ENCODE peak calls at places on chromosomes 7 and 10, in ten cellular contexts. One of them, this sample, is unnamed. For H3K9me3, the result is how much of the 10 kb centered on the place peaks cover.

GRCh38 chr7:55964802-55965470 is 551 bp downstream of the NIPSNAP2 start:
- DNase-seq in tibial nerve: peak
- DNase-seq in A549: peak
- DNase-seq in endothelial cell of umbilical vein: peak
- DNase-seq in IMR-90: peak
- DNase-seq in adrenal gland: peak
- DNase-seq in Peyer's patch: peak
- DNase-seq in breast epithelium: peak
- DNase-seq in transverse colon: peak
- DNase-seq in K562: no peak
- DNase-seq in this sample: peak

GRCh38 chr10:125144693-125145623 is 15.4 kb downstream of the CTBP2 start:
- DNase-seq in tibial nerve: no peak
- DNase-seq in A549: peak
- DNase-seq in endothelial cell of umbilical vein: no peak
- DNase-seq in IMR-90: peak
- DNase-seq in adrenal gland: peak
- DNase-seq in Peyer's patch: no peak
- DNase-seq in breast epithelium: no peak
- DNase-seq in transverse colon: no peak
- DNase-seq in K562: peak
- DNase-seq in this sample: no peak

GRCh38 chr7:22109761-22110160 is 164.1 kb upstream of the CDCA7L start:
- DNase-seq in tibial nerve: peak
- DNase-seq in A549: peak
- DNase-seq in endothelial cell of umbilical vein: no peak
- DNase-seq in IMR-90: peak
- DNase-seq in adrenal gland: peak
- DNase-seq in Peyer's patch: peak
- DNase-seq in breast epithelium: no peak
- DNase-seq in transverse colon: peak
- DNase-seq in K562: peak
- DNase-seq in this sample: no peak

GRCh38 chr7:22123139-22123538 is 177.4 kb upstream of the CDCA7L start:
- DNase-seq in tibial nerve: no peak
- DNase-seq in A549: no peak
- DNase-seq in endothelial cell of umbilical vein: peak
- DNase-seq in IMR-90: no peak
- DNase-seq in adrenal gland: no peak
- DNase-seq in Peyer's patch: no peak
- DNase-seq in breast epithelium: no peak
- DNase-seq in transverse colon: no peak
- DNase-seq in K562: peak
- DNase-seq in this sample: no peak

GRCh38 chr10:120897343-120897742 is 46.2 kb downstream of the WDR11 start:
- DNase-seq in tibial nerve: no peak
- DNase-seq in A549: no peak
- DNase-seq in endothelial cell of umbilical vein: no peak
- DNase-seq in IMR-90: peak
- DNase-seq in adrenal gland: no peak
- DNase-seq in Peyer's patch: no peak
- DNase-seq in breast epithelium: no peak
- DNase-seq in transverse colon: no peak
- DNase-seq in K562: no peak
- DNase-seq in this sample: no peak

GRCh38 chr10:113169853-113170455 is 219.9 kb downstream of the TCF7L2 start:
- DNase-seq in tibial nerve: no peak
- DNase-seq in A549: no peak
- DNase-seq in endothelial cell of umbilical vein: no peak
- DNase-seq in IMR-90: no peak
- DNase-seq in adrenal gland: no peak
- DNase-seq in Peyer's patch: no peak
- DNase-seq in breast epithelium: no peak
- DNase-seq in transverse colon: no peak
- DNase-seq in K562: no peak
- DNase-seq in this sample: no peak

GRCh38 chr10:77392851-77393250 is 244.8 kb downstream of the KCNMA1 start:
- DNase-seq in tibial nerve: no peak
- DNase-seq in A549: peak
- DNase-seq in endothelial cell of umbilical vein: peak
- DNase-seq in IMR-90: peak
- DNase-seq in adrenal gland: no peak
- DNase-seq in Peyer's patch: no peak
- DNase-seq in breast epithelium: peak
- DNase-seq in transverse colon: no peak
- DNase-seq in K562: no peak
- DNase-seq in this sample: no peak

GRCh38 chr7:36276428-36277246 is 113.0 kb upstream of the ANLN start:
- DNase-seq in tibial nerve: no peak
- DNase-seq in A549: no peak
- DNase-seq in endothelial cell of umbilical vein: no peak
- DNase-seq in IMR-90: no peak
- DNase-seq in adrenal gland: no peak
- DNase-seq in Peyer's patch: no peak
- DNase-seq in breast epithelium: no peak
- DNase-seq in transverse colon: no peak
- DNase-seq in K562: no peak
- DNase-seq in this sample: no peak

GRCh38 chr10:7853226-7853891 is 35.1 kb downstream of the TAF3 start:
- DNase-seq in tibial nerve: no peak
- DNase-seq in A549: no peak
- DNase-seq in endothelial cell of umbilical vein: no peak
- DNase-seq in IMR-90: no peak
- DNase-seq in adrenal gland: no peak
- DNase-seq in Peyer's patch: no peak
- DNase-seq in breast epithelium: no peak
- DNase-seq in transverse colon: no peak
- DNase-seq in K562: no peak
- DNase-seq in this sample: no peak

GRCh38 chr7:139871820-139872219 is 42.8 kb downstream of the TBXAS1 start:
- DNase-seq in tibial nerve: no peak
- DNase-seq in A549: no peak
- DNase-seq in endothelial cell of umbilical vein: no peak
- DNase-seq in IMR-90: peak
- DNase-seq in adrenal gland: no peak
- DNase-seq in Peyer's patch: no peak
- DNase-seq in breast epithelium: no peak
- DNase-seq in transverse colon: no peak
- DNase-seq in K562: no peak
- DNase-seq in this sample: no peak

DNA sequence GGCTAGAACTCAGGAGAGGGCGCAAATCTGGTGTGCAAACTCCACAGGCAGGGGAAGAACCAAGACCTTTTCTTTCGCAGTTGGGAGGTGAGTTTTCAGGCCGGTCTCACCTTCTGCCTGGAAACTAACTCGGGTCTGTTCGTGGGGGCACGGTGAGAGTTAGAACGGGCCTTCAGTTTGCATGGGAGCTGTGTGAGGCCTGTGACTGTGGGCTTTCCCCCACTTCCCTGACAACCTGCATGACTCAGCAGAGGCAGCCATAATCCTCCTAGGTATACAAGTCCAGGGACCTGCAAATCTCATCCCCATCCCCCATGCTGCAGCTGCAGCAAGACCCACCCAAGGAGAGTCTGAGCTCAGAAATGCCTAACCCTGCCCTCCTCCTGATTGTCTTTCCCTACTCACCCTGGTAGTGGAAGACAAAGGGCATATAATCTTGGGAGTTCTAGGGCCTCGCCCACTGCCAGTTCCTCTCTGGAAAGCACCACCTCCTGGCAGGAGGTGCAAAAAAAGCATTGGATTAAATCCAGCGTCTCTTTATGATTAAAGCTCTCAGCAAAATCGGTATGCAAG is 194.9 kb upstream of the ETV1 start:
- DNase-seq in tibial nerve: no peak
- DNase-seq in A549: no peak
- DNase-seq in endothelial cell of umbilical vein: no peak
- DNase-seq in IMR-90: no peak
- DNase-seq in adrenal gland: no peak
- DNase-seq in Peyer's patch: no peak
- DNase-seq in breast epithelium: no peak
- DNase-seq in transverse colon: peak
- DNase-seq in K562: no peak
- DNase-seq in this sample: no peak
- H3K9me3 ChIP-seq in tibial nerve: under half
- H3K9me3 ChIP-seq in A549: under half
- H3K9me3 ChIP-seq in endothelial cell of umbilical vein: under half
- H3K9me3 ChIP-seq in IMR-90: under half
- H3K9me3 ChIP-seq in adrenal gland: under half
- H3K9me3 ChIP-seq in Peyer's patch: under half
- H3K9me3 ChIP-seq in breast epithelium: under half
- H3K9me3 ChIP-seq in transverse colon: under half
- H3K9me3 ChIP-seq in K562: under half
- H3K9me3 ChIP-seq in this sample: under half

GRCh38 chr7:19707240-19707639 is 1.6 kb downstream of the POLR1F start:
- DNase-seq in tibial nerve: no peak
- DNase-seq in A549: no peak
- DNase-seq in endothelial cell of umbilical vein: peak
- DNase-seq in IMR-90: peak
- DNase-seq in adrenal gland: no peak
- DNase-seq in Peyer's patch: no peak
- DNase-seq in breast epithelium: no peak
- DNase-seq in transverse colon: no peak
- DNase-seq in K562: peak
- DNase-seq in this sample: no peak
- H3K4me3 ChIP-seq in tibial nerve: no peak
- H3K4me3 ChIP-seq in A549: peak
- H3K4me3 ChIP-seq in endothelial cell of umbilical vein: peak
- H3K4me3 ChIP-seq in IMR-90: no peak
- H3K4me3 ChIP-seq in adrenal gland: peak
- H3K4me3 ChIP-seq in Peyer's patch: no peak
- H3K4me3 ChIP-seq in breast epithelium: no peak
- H3K4me3 ChIP-seq in transverse colon: no peak
- H3K4me3 ChIP-seq in K562: peak
- H3K4me3 ChIP-seq in this sample: no peak

GRCh38 chr7:99368750-99369389 is 5.7 kb upstream of the ARPC1B start:
- DNase-seq in tibial nerve: no peak
- DNase-seq in A549: no peak
- DNase-seq in endothelial cell of umbilical vein: no peak
- DNase-seq in IMR-90: no peak
- DNase-seq in adrenal gland: no peak
- DNase-seq in Peyer's patch: no peak
- DNase-seq in breast epithelium: no peak
- DNase-seq in transverse colon: no peak
- DNase-seq in K562: peak
- DNase-seq in this sample: no peak

GRCh38 chr7:99363286-99363685 is 11.2 kb upstream of the ARPC1B start:
- DNase-seq in tibial nerve: no peak
- DNase-seq in A549: no peak
- DNase-seq in endothelial cell of umbilical vein: no peak
- DNase-seq in IMR-90: peak
- DNase-seq in adrenal gland: no peak
- DNase-seq in Peyer's patch: no peak
- DNase-seq in breast epithelium: no peak
- DNase-seq in transverse colon: no peak
- DNase-seq in K562: no peak
- DNase-seq in this sample: no peak

GRCh38 chr7:99365318-99366141 is 9.0 kb upstream of the ARPC1B start:
- DNase-seq in tibial nerve: no peak
- DNase-seq in A549: peak
- DNase-seq in endothelial cell of umbilical vein: peak
- DNase-seq in IMR-90: no peak
- DNase-seq in adrenal gland: no peak
- DNase-seq in Peyer's patch: peak
- DNase-seq in breast epithelium: no peak
- DNase-seq in transverse colon: peak
- DNase-seq in K562: peak
- DNase-seq in this sample: peak

GRCh38 chr7:99369767-99370353 is 4.7 kb upstream of the ARPC1B start:
- DNase-seq in tibial nerve: no peak
- DNase-seq in A549: no peak
- DNase-seq in endothelial cell of umbilical vein: no peak
- DNase-seq in IMR-90: peak
- DNase-seq in adrenal gland: no peak
- DNase-seq in Peyer's patch: no peak
- DNase-seq in breast epithelium: no peak
- DNase-seq in transverse colon: no peak
- DNase-seq in K562: peak
- DNase-seq in this sample: no peak

DNA sequence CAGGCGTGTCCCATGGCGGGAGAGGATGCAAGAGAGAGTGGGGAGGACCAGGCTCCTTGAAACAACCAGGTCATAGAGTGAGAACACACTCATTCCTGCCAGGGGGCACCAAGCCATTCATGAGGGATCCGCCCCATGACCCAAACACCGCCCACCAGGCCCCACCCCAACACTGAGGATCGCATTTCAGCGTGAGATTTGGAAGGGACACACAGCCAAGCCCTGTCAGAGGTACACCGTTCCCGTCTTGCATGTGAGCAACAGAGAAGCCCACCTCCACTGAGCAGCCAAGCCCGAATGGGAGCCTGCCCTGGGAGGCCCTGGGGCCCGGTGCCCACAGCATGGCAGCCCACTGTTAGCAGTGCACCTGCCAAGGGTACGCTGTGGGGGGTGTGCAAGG is 7.9 kb upstream of the ARPC1B start:
- DNase-seq in tibial nerve: no peak
- DNase-seq in A549: no peak
- DNase-seq in endothelial cell of umbilical vein: no peak
- DNase-seq in IMR-90: no peak
- DNase-seq in adrenal gland: no peak
- DNase-seq in Peyer's patch: no peak
- DNase-seq in breast epithelium: no peak
- DNase-seq in transverse colon: no peak
- DNase-seq in K562: no peak
- DNase-seq in this sample: no peak
- TF ChIP-seq POLR2A in tibial nerve: no peak
- TF ChIP-seq POLR2A in A549: no peak
- TF ChIP-seq POLR2A in endothelial cell of umbilical vein: no peak
- TF ChIP-seq POLR2A in IMR-90: no peak
- TF ChIP-seq POLR2A in adrenal gland: no peak
- TF ChIP-seq POLR2A in Peyer's patch: no peak
- TF ChIP-seq POLR2A in breast epithelium: no peak
- TF ChIP-seq POLR2A in transverse colon: no peak
- TF ChIP-seq POLR2A in K562: no peak
- TF ChIP-seq POLR2A in this sample: no peak

DNA sequence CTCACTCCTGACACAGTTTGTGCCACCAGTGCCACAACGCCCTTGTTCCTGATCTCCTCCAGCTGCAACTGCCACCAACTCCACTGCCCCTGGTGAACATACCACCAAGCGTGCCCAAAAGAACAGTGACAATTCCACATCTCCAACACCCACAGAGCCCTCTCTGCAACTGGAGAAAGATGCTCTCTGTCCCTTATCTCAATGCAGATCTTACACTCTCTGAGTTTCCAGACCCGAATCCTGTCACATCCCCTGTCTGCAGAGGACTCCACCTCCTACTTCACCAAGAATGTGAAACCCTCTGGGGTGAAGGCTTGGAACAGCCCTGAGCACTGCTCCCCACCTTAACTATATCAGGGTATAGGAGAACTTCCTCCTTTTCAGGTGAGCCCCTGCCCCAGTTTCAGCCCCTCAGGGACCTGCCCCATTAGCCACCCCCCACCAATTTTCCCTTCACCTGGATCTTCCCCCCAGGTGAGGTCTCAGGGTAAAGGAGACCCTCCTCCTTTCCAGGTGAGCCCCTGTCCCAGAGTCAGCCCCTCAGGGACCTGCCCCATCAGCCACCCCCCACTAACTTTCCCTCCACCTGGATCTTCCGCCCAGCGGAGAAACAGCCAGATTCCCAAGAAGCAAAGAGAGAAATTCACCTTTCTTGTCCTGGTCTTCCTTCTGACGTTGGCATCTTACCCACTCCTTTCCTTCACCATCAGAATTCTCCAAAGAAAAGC is 55.0 kb downstream of the CPXM2 start:
- DNase-seq in tibial nerve: no peak
- DNase-seq in A549: no peak
- DNase-seq in endothelial cell of umbilical vein: no peak
- DNase-seq in IMR-90: no peak
- DNase-seq in adrenal gland: no peak
- DNase-seq in Peyer's patch: no peak
- DNase-seq in breast epithelium: no peak
- DNase-seq in transverse colon: no peak
- DNase-seq in K562: no peak
- DNase-seq in this sample: no peak
- H3K9me3 ChIP-seq in tibial nerve: under half
- H3K9me3 ChIP-seq in A549: under half
- H3K9me3 ChIP-seq in endothelial cell of umbilical vein: under half
- H3K9me3 ChIP-seq in IMR-90: under half
- H3K9me3 ChIP-seq in adrenal gland: under half
- H3K9me3 ChIP-seq in Peyer's patch: under half
- H3K9me3 ChIP-seq in breast epithelium: under half
- H3K9me3 ChIP-seq in transverse colon: under half
- H3K9me3 ChIP-seq in K562: under half
- H3K9me3 ChIP-seq in this sample: under half

This sample was measured in right lobe of liver.